ENCODE peak calls at places on chromosomes 2 and 18, in seven cellular contexts. J is NCI-H748 treated with DMSO at 0.1 percent for 48 hours, U is EL, S is D341Med, B is AG08395, N is cardiac muscle cell, I is hypothalamus. H is an unnamed sample.

GRCh38 chr2:223319601-223320000 is 267.6 kb downstream of the KCNE4 start:
- DNase-seq in U (no peak), B (no peak), I (no peak), N (no peak), S (no peak), J (no peak), H (no peak)

GRCh38 chr2:24875272-24875671 is 44.8 kb downstream of the ADCY3 start:
- DNase-seq in U (no peak), S (no peak), B (peak; percentile 68), I (no peak), N (no peak), J (no peak), H (no peak)

GRCh38 chr2:47558116-47559078 is 155.4 kb downstream of the MSH2 start:
- DNase-seq in B (peak; percentile 58), J (no peak), N (no peak), U (no peak), I (no peak), S (peak; percentile 53), H (no peak)

GRCh38 chr2:241890524-241891235 is 21.2 kb downstream of the RTP5 start:
- DNase-seq in N (no peak), B (no peak), S (no peak), U (no peak), I (no peak), J (no peak), H (peak; percentile 72)

GRCh38 chr2:9285921-9286320 is 79.3 kb downstream of the ASAP2 start:
- DNase-seq in I (no peak), N (no peak), U (peak; percentile 18), J (no peak), S (no peak), B (no peak), H (no peak)

GRCh38 chr2:145755019-145755837 is 1235.3 kb upstream of the ZEB2 start:
- DNase-seq in B (no peak), N (no peak), J (no peak), S (no peak), I (no peak), U (no peak), H (no peak)

GRCh38 chr18:49041677-49042570 is 91.2 kb upstream of the SMAD7 start:
- DNase-seq in J (peak; percentile 2), N (peak; percentile 59), I (no peak), U (peak; percentile 55), B (peak; percentile 51), S (peak; percentile 78), H (no peak)

GRCh38 chr18:59357928-59358327 is 1.1 kb downstream of the LMAN1 start:
- DNase-seq in J (no peak), N (peak; percentile 10), U (peak; percentile 82), S (no peak), I (no peak), B (peak; percentile 50), H (no peak)

GRCh38 chr2:239819974-239820555 is 205.1 kb downstream of the NDUFA10 start:
- DNase-seq in N (no peak), U (no peak), I (no peak), B (no peak), S (no peak), J (no peak), H (no peak)

GRCh38 chr2:226692521-226693126 is 107.0 kb downstream of the IRS1 start:
- DNase-seq in J (no peak), I (no peak), N (no peak), U (no peak), S (no peak), B (no peak), H (no peak)

GRCh38 chr2:71939588-71940535 is 207.8 kb downstream of the CYP26B1 start:
- DNase-seq in N (no peak), B (peak; percentile 7), S (peak; percentile 15), J (no peak), I (no peak), U (no peak), H (no peak)

GRCh38 chr18:59232309-59233016 is 12.5 kb downstream of the GRP start:
- DNase-seq in J (no peak), U (no peak), B (no peak), S (no peak), I (no peak), N (no peak), H (peak; percentile 60)

GRCh38 chr2:115939902-115940301 is 1497.5 kb downstream of the DPP10 start:
- DNase-seq in N (no peak), U (no peak), J (no peak), B (no peak), S (no peak), I (no peak), H (no peak)

GRCh38 chr2:201661366-201661765 is 18.1 kb upstream of the TMEM237 start:
- DNase-seq in B (no peak), J (no peak), N (no peak), I (no peak), S (no peak), U (no peak), H (no peak)

GRCh38 chr18:46422552-46423055 is 234.4 kb downstream of the LOXHD1 start:
- DNase-seq in B (no peak), N (no peak), U (no peak), I (no peak), S (peak; percentile 25), J (no peak), H (no peak)

GRCh38 chr2:127576433-127577207 is 41.1 kb downstream of the MYO7B start:
- DNase-seq in N (peak; percentile 22), S (no peak), B (peak; percentile 96), U (peak; percentile 85), I (peak; percentile 27), J (no peak), H (no peak)

GRCh38 chr2:118349365-118349764 is 261.1 kb downstream of the INSIG2 start:
- DNase-seq in J (no peak), B (no peak), I (no peak), N (no peak), U (no peak), S (no peak), H (no peak)

GRCh38 chr2:168166902-168167510 is 80.4 kb downstream of the STK39 start:
- DNase-seq in J (no peak), I (no peak), S (no peak), B (peak; percentile 46), N (no peak), U (peak; percentile 54), H (no peak)

GRCh38 chr2:17620280-17620679 is 79.8 kb downstream of the VSNL1 start:
- DNase-seq in I (no peak), N (no peak), J (no peak), B (peak; percentile 20), U (peak; percentile 2), S (no peak), H (no peak)

GRCh38 chr2:64401501-64401880 is 52.5 kb upstream of the LGALSL start:
- DNase-seq in I (no peak), S (peak; percentile 58), N (peak; percentile 59), B (no peak), J (no peak), U (no peak), H (peak; percentile 33)